ENCODE peak calls at places on chromosomes 6 and 20, in eight cellular contexts. B is ovary; F is SJSA1; L is nephron progenitor cell; N is stimulated activated CD8-positive, alpha-beta memory T cell treated with anti-CD3 and anti-CD28 coated beads, Interleukin-7, amount 100 ng/mL, for 1 hour; O is glutamatergic neuron; I is neural crest cell; T is activated T-cell treated with anti-CD3 and anti-CD28 coated beads for 24 hours. A is an unnamed sample.
A peak's percentile ranks its signal among the peaks of the same experiment; 100 is the strongest.

GRCh38 chr6:2663123-2663522 is 87.6 kb downstream of the MYLK4 start:
- DNase-seq in B (no peak), F (no peak), L (no peak), N (no peak), O (no peak), I (no peak), T (no peak), A (no peak)

GRCh38 chr6:134744301-134744700 is 205.6 kb downstream of the ALDH8A1 start:
- DNase-seq in B (no peak), F (no peak), L (no peak), N (no peak), O (no peak), I (no peak), T (no peak), A (no peak)

GRCh38 chr6:67541591-67541990 is 1093.5 kb upstream of the ADGRB3 start:
- DNase-seq in B (no peak), F (no peak), L (no peak), N (no peak), O (no peak), I (no peak), T (no peak), A (no peak)

GRCh38 chr6:63307581-63308246 is 12.1 kb downstream of the LGSN start:
- DNase-seq in B (no peak), F (no peak), L (no peak), N (no peak), O (no peak), I (no peak), T (no peak), A (no peak)

GRCh38 chr6:134464690-134465411 is 146.9 kb upstream of the SGK1 start:
- DNase-seq in B (no peak), F (no peak), L (no peak), N (no peak), O (no peak), I (no peak), T (no peak), A (no peak)

GRCh38 chr6:47646689-47647088 is 51.7 kb upstream of the ADGRF4 start:
- DNase-seq in B (no peak), F (no peak), L (no peak), N (no peak), O (no peak), I (no peak), T (no peak), A (no peak)

GRCh38 chr6:95959291-95959690 is 56.5 kb upstream of the FUT9 start:
- DNase-seq in B (no peak), F (no peak), L (no peak), N (no peak), O (no peak), I (no peak), T (no peak), A (no peak)

GRCh38 chr6:106099235-106099537 is 13.1 kb downstream of the PRDM1 start:
- DNase-seq in B (no peak), F (no peak), L (no peak), N (no peak), O (no peak), I (no peak), T (no peak), A (no peak)

GRCh38 chr6:135163440-135163738 is 17.7 kb upstream of the MYB start:
- DNase-seq in B (no peak), F (no peak), L (no peak), N (no peak), O (no peak), I (no peak), T (peak; percentile 32), A (no peak)

GRCh38 chr6:158418501-158418900 is 106.2 kb downstream of the TULP4 start:
- DNase-seq in B (no peak), F (no peak), L (no peak), N (no peak), O (no peak), I (no peak), T (no peak), A (no peak)

GRCh38 chr20:10603971-10604864 is 69.6 kb downstream of the JAG1 start:
- DNase-seq in B (no peak), F (peak; percentile 87), L (no peak), N (no peak), O (peak; percentile 43), I (peak; percentile 31), T (no peak), A (no peak)

GRCh38 chr20:32966881-32967781 is 37.1 kb downstream of the SUN5 start:
- DNase-seq in B (no peak), F (peak; percentile 32), L (no peak), N (no peak), O (no peak), I (peak; percentile 0), T (no peak), A (no peak)

GRCh38 chr6:29631209-29631810 is 1.7 kb downstream of the GABBR1 start:
- DNase-seq in B (peak; percentile 32), F (no peak), L (peak; percentile 29), N (no peak), O (peak; percentile 39), I (no peak), T (no peak), A (no peak)

GRCh38 chr6:119727504-119728219 is 378.1 kb upstream of the MAN1A1 start:
- DNase-seq in B (no peak), F (no peak), L (no peak), N (no peak), O (no peak), I (no peak), T (no peak), A (no peak)

GRCh38 chr6:95574811-95575210 is 2.5 kb upstream of the MANEA start:
- DNase-seq in B (no peak), F (no peak), L (no peak), N (no peak), O (no peak), I (no peak), T (no peak), A (no peak)

GRCh38 chr6:33118525-33119123 is 42.8 kb downstream of the HLA-DPB1 start:
- DNase-seq in B (no peak), F (no peak), L (peak; percentile 12), N (no peak), O (no peak), I (no peak), T (no peak), A (no peak)

A was measured in right lobe of liver.